ENCODE peak calls at places on chromosomes 6 and 20, in seven cellular contexts. R, X, Q, N, H, W and F are unnamed samples. For H3K27me3, the result is how much of the 10 kb centered on the place peaks cover.

GRCh38 chr6:42226251-42227143 is 8.8 kb upstream of the MRPS10 start:
- DNase-seq in R (peak), X (no peak), Q (no peak), N (no peak), H (no peak), W (no peak), F (no peak)

GRCh38 chr6:25103603-25104002 is 167.8 kb upstream of the RIPOR2 start:
- DNase-seq in R (no peak), X (no peak), Q (no peak), N (no peak), H (no peak), W (no peak), F (no peak)

GRCh38 chr20:25273541-25274358 is 25.9 kb downstream of the PYGB start:
- DNase-seq in R (no peak), X (no peak), Q (no peak), N (no peak), H (peak), W (peak), F (no peak)

GRCh38 chr6:162153991-162154390 is 573.6 kb downstream of the PRKN start:
- DNase-seq in R (no peak), X (no peak), Q (no peak), N (no peak), H (no peak), W (no peak), F (no peak)

GRCh38 chr20:910840-911770 is 5.0 kb downstream of the ANGPT4 start:
- DNase-seq in R (no peak), X (no peak), Q (no peak), N (no peak), H (peak), W (no peak), F (no peak)

GRCh38 chr6:163565140-163565539 is 150.6 kb downstream of the QKI start:
- DNase-seq in R (no peak), X (no peak), Q (no peak), N (no peak), H (no peak), W (no peak), F (no peak)

GRCh38 chr6:37979392-37980221 is 160.1 kb downstream of the ZFAND3 start:
- DNase-seq in R (no peak), X (no peak), Q (no peak), N (peak), H (no peak), W (no peak), F (no peak)

GRCh38 chr20:7285918-7286556 is 518.6 kb downstream of the BMP2 start:
- DNase-seq in R (peak), X (no peak), Q (no peak), N (peak), H (peak), W (no peak), F (peak)

GRCh38 chr6:112983741-112984221 is 636.7 kb downstream of the RFPL4B start:
- DNase-seq in R (no peak), X (no peak), Q (no peak), N (no peak), H (no peak), W (no peak), F (no peak)

GRCh38 chr6:3214898-3215297 is 12.6 kb downstream of the TUBB2B start:
- DNase-seq in R (no peak), X (no peak), Q (no peak), N (no peak), H (no peak), W (no peak), F (no peak)

GRCh38 chr6:43334466-43335095 is 26.0 kb upstream of the CRIP3 start:
- DNase-seq in R (peak), X (peak), Q (no peak), N (peak), H (no peak), W (no peak), F (peak)

GRCh38 chr6:88566746-88567534 is 396.5 kb downstream of the RNGTT start:
- DNase-seq in R (no peak), X (no peak), Q (no peak), N (peak), H (no peak), W (no peak), F (no peak)

GRCh38 chr6:23180504-23181293 is 611.3 kb downstream of the HDGFL1 start:
- DNase-seq in R (peak), X (no peak), Q (no peak), N (peak), H (peak), W (no peak), F (no peak)

DNA sequence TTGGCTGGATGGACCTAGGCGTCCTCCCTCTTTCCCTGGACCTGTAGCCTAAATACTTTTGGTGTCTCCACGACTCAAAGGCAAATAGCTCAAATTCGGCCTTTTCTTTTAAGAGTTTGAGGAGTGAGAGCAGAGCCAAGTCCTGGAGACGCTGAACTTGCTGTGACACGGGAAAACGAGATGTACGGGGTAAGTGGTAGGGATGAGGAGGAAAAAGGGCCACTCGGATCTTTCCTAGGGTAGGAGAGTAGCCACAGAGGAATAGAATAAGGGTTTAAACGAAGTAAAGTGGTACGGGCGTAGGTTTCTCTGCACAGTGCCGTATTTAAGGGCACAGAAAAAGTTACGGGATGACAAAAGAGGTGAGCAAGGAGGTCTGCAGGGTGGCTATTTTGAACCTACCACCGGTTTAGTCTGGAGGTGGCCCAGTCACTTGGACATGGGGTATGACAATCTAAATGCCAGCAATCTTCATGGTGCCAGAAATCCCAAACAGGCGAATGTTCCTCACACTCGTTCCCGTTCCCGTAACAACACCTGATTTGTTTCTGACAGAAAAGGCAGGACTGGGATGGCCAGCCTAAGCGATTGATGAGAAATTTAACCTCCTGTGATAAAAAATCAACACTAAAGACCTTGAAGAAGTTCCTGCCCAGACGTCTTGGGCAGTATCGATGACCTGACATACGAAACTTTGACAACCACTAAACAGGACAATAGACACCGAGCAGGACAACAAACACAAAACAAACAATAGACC is 149.3 kb downstream of the TRIM27 start:
- DNase-seq in R (no peak), X (no peak), Q (no peak), N (no peak), H (no peak), W (no peak), F (no peak)
- H3K27me3 ChIP-seq in R (under half), X (half or more), Q (half or more), N (half or more), H (under half), W (under half), F (half or more)

GRCh38 chr20:63703976-63704748 is 3.6 kb downstream of the ARFRP1 start:
- DNase-seq in R (no peak), X (no peak), Q (no peak), N (no peak), H (no peak), W (no peak), F (no peak)

GRCh38 chr20:63706027-63706695 is 1.6 kb downstream of the ARFRP1 start:
- DNase-seq in R (peak), X (no peak), Q (no peak), N (no peak), H (no peak), W (no peak), F (no peak)

GRCh38 chr20:63704749-63705117 is 3.0 kb downstream of the ARFRP1 start:
- DNase-seq in R (no peak), X (no peak), Q (no peak), N (no peak), H (no peak), W (no peak), F (no peak)

GRCh38 chr20:63706852-63707557 is 771 bp downstream of the ARFRP1 start:
- DNase-seq in R (peak), X (peak), Q (peak), N (peak), H (peak), W (peak), F (peak)

GRCh38 chr20:63705232-63706026 is 2.3 kb downstream of the ARFRP1 start:
- DNase-seq in R (no peak), X (no peak), Q (no peak), N (no peak), H (no peak), W (no peak), F (no peak)
- H3K27me3 ChIP-seq in R (under half), X (under half), Q (under half), N (under half), H (under half), W (under half), F (under half)

GRCh38 chr20:46523108-46523507 is 9.7 kb upstream of the ZNF334 start:
- DNase-seq in R (no peak), X (no peak), Q (no peak), N (no peak), H (no peak), W (no peak), F (no peak)
- H3K27me3 ChIP-seq in R (under half), X (under half), Q (under half), N (under half), H (under half), W (under half), F (under half)

GRCh38 chr6:19997104-19997503 is 159.9 kb downstream of the ID4 start:
- DNase-seq in R (no peak), X (no peak), Q (no peak), N (no peak), H (no peak), W (no peak), F (no peak)

GRCh38 chr6:19995575-19996257 is 158.5 kb downstream of the ID4 start:
- DNase-seq in R (no peak), X (no peak), Q (no peak), N (peak), H (no peak), W (no peak), F (no peak)

GRCh38 chr6:19999319-20000191 is 162.4 kb downstream of the ID4 start:
- DNase-seq in R (no peak), X (no peak), Q (no peak), N (no peak), H (no peak), W (no peak), F (no peak)

GRCh38 chr6:19991176-19991575 is 154.0 kb downstream of the ID4 start:
- DNase-seq in R (no peak), X (no peak), Q (no peak), N (no peak), H (no peak), W (no peak), F (no peak)

GRCh38 chr6:19994909-19995308 is 157.7 kb downstream of the ID4 start:
- DNase-seq in R (no peak), X (no peak), Q (no peak), N (no peak), H (no peak), W (no peak), F (no peak)
- H3K27me3 ChIP-seq in R (under half), X (under half), Q (under half), N (under half), H (under half), W (under half), F (under half)